ENCODE peak calls at places on chromosomes 1 and 21, in six cellular contexts. I is heart left ventricle, E is OCI-LY7, B is heart right ventricle, X is ovary, R is A549. C is an unnamed sample.

GRCh38 chr1:29282924-29283803 is 46.8 kb downstream of the PTPRU start:
- DNase-seq in I (no peak), E (peak; percentile 79), B (peak; percentile 52), X (peak; percentile 51), R (peak; percentile 64), C (no peak)

GRCh38 chr1:71118086-71118485 is 37.3 kb upstream of the ZRANB2 start:
- DNase-seq in I (no peak), E (no peak), B (no peak), X (no peak), R (no peak), C (no peak)

GRCh38 chr21:46205766-46206162 is 21.5 kb upstream of the SPATC1L start:
- DNase-seq in I (no peak), E (no peak), B (no peak), X (no peak), R (no peak), C (no peak)

GRCh38 chr1:91924146-91924545 is 25.1 kb upstream of the BRDT start:
- DNase-seq in I (no peak), E (no peak), B (no peak), X (no peak), R (no peak), C (no peak)

GRCh38 chr1:234953655-234954420 is 174.8 kb downstream of the TOMM20 start:
- DNase-seq in I (no peak), E (no peak), B (no peak), X (no peak), R (no peak), C (no peak)

GRCh38 chr21:29661672-29662442 is 277.9 kb downstream of the GRIK1 start:
- DNase-seq in I (no peak), E (no peak), B (no peak), X (no peak), R (no peak), C (no peak)

GRCh38 chr21:39180429-39181019 is 2.7 kb downstream of the PSMG1 start:
- DNase-seq in I (no peak), E (peak; percentile 52), B (no peak), X (no peak), R (no peak), C (no peak)

GRCh38 chr1:10459185-10459584 is 9.4 kb downstream of the CORT start:
- DNase-seq in I (no peak), E (no peak), B (no peak), X (no peak), R (peak; percentile 33), C (no peak)

GRCh38 chr1:32448773-32449456 is 16.0 kb upstream of the ZBTB8B start:
- DNase-seq in I (no peak), E (peak; percentile 44), B (no peak), X (no peak), R (peak; percentile 41), C (no peak)

GRCh38 chr21:17921579-17922530 is 102.7 kb upstream of the C21orf91 start:
- DNase-seq in I (no peak), E (no peak), B (no peak), X (no peak), R (no peak), C (no peak)

GRCh38 chr1:15523104-15523921 is 702 bp downstream of the CASP9 start:
- DNase-seq in I (no peak), E (peak; percentile 24), B (no peak), X (peak; percentile 44), R (no peak), C (peak; percentile 57)

GRCh38 chr1:86596253-86596652 is 49.4 kb downstream of the CLCA4 start:
- DNase-seq in I (no peak), E (no peak), B (no peak), X (no peak), R (no peak), C (no peak)

GRCh38 chr1:3816331-3817137 is 20.2 kb upstream of the LRRC47 start:
- DNase-seq in I (no peak), E (no peak), B (no peak), X (no peak), R (no peak), C (no peak)

GRCh38 chr1:20426923-20427322 is 59.1 kb downstream of the CAMK2N1 start:
- DNase-seq in I (no peak), E (no peak), B (no peak), X (no peak), R (peak; percentile 22), C (no peak)

GRCh38 chr1:182783068-182783467 is 6.5 kb upstream of the NPL start:
- DNase-seq in I (no peak), E (peak; percentile 59), B (no peak), X (no peak), R (no peak), C (no peak)

GRCh38 chr1:68384872-68385390 is 64.8 kb downstream of the RPE65 start:
- DNase-seq in I (no peak), E (no peak), B (no peak), X (no peak), R (no peak), C (no peak)

DNA sequence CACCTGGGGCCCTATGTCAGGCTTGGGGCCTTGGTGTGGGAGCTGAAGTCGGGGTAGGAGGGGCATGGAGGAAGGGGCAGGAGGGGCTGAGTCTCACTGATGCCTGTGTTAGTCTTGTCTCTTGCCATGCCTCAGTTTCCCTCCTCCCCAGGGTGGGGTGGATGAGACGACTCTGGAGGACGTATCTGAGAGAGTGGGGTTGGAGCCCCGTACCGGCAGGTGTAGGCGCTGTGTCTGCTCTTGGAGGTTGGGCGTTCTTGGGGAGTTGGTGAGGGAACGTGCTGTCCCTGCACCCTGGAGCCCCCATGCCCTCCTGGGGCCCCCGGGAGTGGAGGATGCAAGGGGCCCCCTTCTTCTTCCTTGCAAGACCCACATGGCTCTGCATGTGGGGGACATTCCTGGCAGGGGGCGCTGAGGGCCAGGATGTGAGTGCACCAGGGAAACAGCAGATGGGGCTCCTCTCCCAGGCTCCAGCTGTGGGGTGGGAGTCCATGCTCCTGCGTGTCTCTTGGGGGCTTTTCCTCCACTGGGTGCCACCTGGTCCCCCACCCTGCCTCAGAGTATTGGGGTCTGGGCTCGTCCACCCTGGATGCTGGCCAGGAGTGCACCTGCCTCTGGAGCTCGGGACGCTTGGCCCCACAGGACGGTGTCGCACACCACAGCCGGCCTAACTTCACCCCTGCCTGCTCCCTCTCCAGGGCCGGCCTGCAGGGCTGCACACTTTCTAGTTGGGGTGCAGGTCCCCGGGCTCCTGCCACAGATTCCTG is 1.4 kb upstream of the TNFRSF14 start:
- DNase-seq in I (no peak), E (peak; percentile 70), B (no peak), X (no peak), R (no peak), C (no peak)
- TF ChIP-seq CTCF in I (peak; percentile 49), E (peak; percentile 80), B (peak; percentile 48), X (no peak), R (no peak), C (no peak)

DNA sequence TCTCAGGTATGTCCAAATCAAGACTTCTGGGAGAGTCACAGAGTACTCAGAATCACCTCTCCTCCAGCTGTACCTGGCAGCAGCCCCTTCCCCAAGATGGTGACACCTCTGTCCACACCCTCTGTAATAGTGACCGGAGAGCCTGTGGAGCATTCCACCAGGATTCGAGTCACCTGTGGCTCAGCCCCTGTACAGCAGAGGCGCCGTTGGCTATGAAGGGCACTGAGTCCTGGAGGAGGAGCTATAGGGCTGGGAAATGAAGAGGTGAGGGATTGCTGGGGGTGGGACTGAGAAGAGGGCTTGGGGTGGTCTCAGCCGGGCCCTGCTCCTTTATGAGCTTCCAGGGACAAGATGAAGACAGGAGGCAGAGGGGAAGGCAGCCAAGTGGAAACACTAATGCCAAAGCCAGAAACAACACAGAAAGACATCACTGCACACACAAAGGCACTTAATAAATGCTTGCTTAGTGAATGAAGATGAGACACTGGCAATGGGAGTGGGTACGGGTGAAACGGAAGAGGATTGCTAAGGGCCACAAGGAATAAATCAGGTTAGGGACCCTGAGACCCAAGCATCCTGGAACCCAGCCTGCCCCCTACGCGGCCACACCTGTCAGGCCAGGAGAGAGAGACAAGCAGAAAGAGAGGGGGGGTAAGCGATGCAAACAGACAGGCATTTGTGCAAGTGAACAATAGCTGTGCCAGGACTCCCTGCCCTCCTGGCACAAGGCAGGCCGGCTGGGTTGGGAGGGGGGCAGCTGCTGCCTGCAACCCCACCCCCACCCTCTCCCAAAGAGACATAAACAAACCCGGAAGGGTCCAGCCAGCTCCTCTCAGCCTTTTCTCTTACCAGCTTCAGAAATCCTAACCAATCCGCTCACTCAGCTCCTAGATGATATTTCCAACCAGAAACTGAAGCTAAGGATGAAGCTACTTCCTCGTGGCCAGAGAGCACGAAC is 3.9 kb downstream of the ARHGEF2 start:
- DNase-seq in I (no peak), E (no peak), B (no peak), X (no peak), R (no peak), C (no peak)
- H3K4me1 ChIP-seq in I (peaks cover 85% of the 10 kb centered on the region), E (peaks cover 69% of the 10 kb centered on the region), B (peaks cover 89% of the 10 kb centered on the region), X (peaks cover 42% of the 10 kb centered on the region), R (peaks cover 73% of the 10 kb centered on the region), C (no peaks in the 10 kb centered on the region)

GRCh38 chr1:118250232-118250631 is 65.2 kb upstream of the SPAG17 start:
- DNase-seq in I (no peak), E (no peak), B (no peak), X (no peak), R (no peak), C (no peak)

GRCh38 chr1:118243269-118243668 is 58.2 kb upstream of the SPAG17 start:
- DNase-seq in I (no peak), E (no peak), B (no peak), X (no peak), R (no peak), C (no peak)

GRCh38 chr1:118249641-118250040 is 64.6 kb upstream of the SPAG17 start:
- DNase-seq in I (no peak), E (no peak), B (no peak), X (no peak), R (no peak), C (no peak)

GRCh38 chr1:118246646-118247045 is 61.6 kb upstream of the SPAG17 start:
- DNase-seq in I (no peak), E (no peak), B (no peak), X (no peak), R (no peak), C (no peak)

GRCh38 chr1:118247593-118247992 is 62.6 kb upstream of the SPAG17 start:
- DNase-seq in I (no peak), E (peak; percentile 1), B (no peak), X (no peak), R (peak; percentile 1), C (no peak)
- H3K4me3 ChIP-seq in I (no peak overlapping the region), E (no peak overlapping the region), B (no peak overlapping the region), X (no peak overlapping the region), R (no peak overlapping the region), C (no peak overlapping the region)

GRCh38 chr1:238955934-238956333 is 430.4 kb upstream of the CHRM3 start:
- DNase-seq in I (no peak), E (no peak), B (no peak), X (no peak), R (no peak), C (no peak)

GRCh38 chr1:238950786-238951185 is 435.6 kb upstream of the CHRM3 start:
- DNase-seq in I (no peak), E (no peak), B (no peak), X (no peak), R (no peak), C (no peak)

GRCh38 chr1:238954865-238955264 is 431.5 kb upstream of the CHRM3 start:
- DNase-seq in I (no peak), E (no peak), B (no peak), X (no peak), R (no peak), C (no peak)

GRCh38 chr1:238953448-238953847 is 432.9 kb upstream of the CHRM3 start:
- DNase-seq in I (no peak), E (no peak), B (no peak), X (no peak), R (no peak), C (no peak)

DNA sequence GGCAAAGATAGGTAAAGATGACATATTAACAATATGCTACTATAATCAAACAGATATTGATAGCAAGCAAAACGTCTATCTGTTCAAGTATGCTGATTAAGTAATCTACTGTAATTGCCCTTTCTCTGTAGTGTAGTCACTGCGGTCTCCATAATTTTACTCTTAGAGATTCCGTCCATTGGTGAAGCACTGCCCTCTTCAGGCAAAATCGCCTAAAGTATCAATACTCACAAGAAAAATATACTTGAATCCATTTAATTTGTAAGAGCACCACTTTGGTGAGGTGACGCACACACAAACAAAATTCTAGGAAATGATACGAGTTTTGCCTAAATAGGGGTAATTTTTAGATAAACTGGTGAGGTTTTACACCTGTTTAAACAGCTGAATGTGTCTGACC is 434.6 kb upstream of the CHRM3 start:
- DNase-seq in I (no peak), E (no peak), B (no peak), X (no peak), R (no peak), C (no peak)
- TF ChIP-seq CTCF in I (peak; percentile 15), E (peak; percentile 30), B (no peak), X (no peak), R (peak; percentile 9), C (no peak)